ENCODE peak calls at places on chromosomes 16 and 17, in four cellular contexts. C, E, X and H are unnamed samples.

GRCh38 chr17:6422654-6423241 is 12.2 kb downstream of the AIPL1 start:
- DNase-seq in C (no peak), E (peak; percentile 38), X (no peak), H (no peak)

GRCh38 chr16:23365602-23366240 is 63.6 kb downstream of the SCNN1B start:
- DNase-seq in C (no peak), E (peak; percentile 25), X (no peak), H (no peak)

GRCh38 chr17:263773-264172 is 82.3 kb upstream of the DOC2B start:
- DNase-seq in C (no peak), E (no peak), X (peak; percentile 13), H (no peak)

GRCh38 chr16:78538919-78539318 is 439.5 kb downstream of the WWOX start:
- DNase-seq in C (no peak), E (no peak), X (no peak), H (no peak)

GRCh38 chr17:3723556-3724372 is at the start of gene HASPIN:
- DNase-seq in C (peak; percentile 99), E (peak; percentile 97), X (peak; percentile 72), H (peak; percentile 10)

GRCh38 chr17:64244165-64244564 is 18.9 kb downstream of the TEX2 start:
- DNase-seq in C (no peak), E (no peak), X (no peak), H (no peak)

GRCh38 chr17:62666801-62667591 is 39.5 kb downstream of the MRC2 start:
- DNase-seq in C (no peak), E (no peak), X (no peak), H (no peak)

GRCh38 chr17:80863626-80864025 is 128.0 kb upstream of the CHMP6 start:
- DNase-seq in C (no peak), E (no peak), X (no peak), H (no peak)

GRCh38 chr17:59423137-59423703 is 91.8 kb downstream of the YPEL2 start:
- DNase-seq in C (no peak), E (no peak), X (no peak), H (no peak)

GRCh38 chr16:10688291-10688690 is 6.4 kb downstream of the TEKT5 start:
- DNase-seq in C (no peak), E (no peak), X (peak; percentile 30), H (no peak)

GRCh38 chr17:72342582-72343527 is 222.0 kb downstream of the SOX9 start:
- DNase-seq in C (no peak), E (peak; percentile 5), X (peak; percentile 20), H (no peak)

GRCh38 chr17:20206068-20206467 is 196.9 kb downstream of the SPECC1 start:
- DNase-seq in C (no peak), E (no peak), X (no peak), H (no peak)

GRCh38 chr17:30278032-30278431 is 13.7 kb downstream of the BLMH start:
- DNase-seq in C (no peak), E (peak; percentile 35), X (no peak), H (no peak)

GRCh38 chr17:73228748-73229236 is 32.9 kb downstream of the CPSF4L start:
- DNase-seq in C (peak; percentile 20), E (peak; percentile 36), X (peak; percentile 38), H (no peak)

GRCh38 chr16:23072084-23072599 is 77.1 kb downstream of the USP31 start:
- DNase-seq in C (no peak), E (no peak), X (peak; percentile 59), H (no peak)

GRCh38 chr17:81713004-81713555 is 996 bp downstream of the SLC25A10 start:
- DNase-seq in C (no peak), E (no peak), X (no peak), H (no peak)

GRCh38 chr16:70679653-70680494 is 6.0 kb downstream of the MTSS2 start:
- DNase-seq in C (no peak), E (peak; percentile 82), X (no peak), H (no peak)

GRCh38 chr17:59004338-59005111 is 102.2 kb downstream of the TRIM37 start:
- DNase-seq in C (no peak), E (peak; percentile 84), X (peak; percentile 46), H (peak; percentile 51)

GRCh38 chr16:89581045-89581695 is 5.6 kb downstream of the CPNE7 start:
- DNase-seq in C (no peak), E (no peak), X (no peak), H (no peak)
- TF ChIP-seq POLR2AphosphoS5 in C (no peak), E (no peak), X (no peak), H (no peak)

GRCh38 chr16:67458121-67458641 is 22.8 kb downstream of the ATP6V0D1 start:
- DNase-seq in C (no peak), E (no peak), X (no peak), H (no peak)
- TF ChIP-seq POLR2AphosphoS5 in C (no peak), E (no peak), X (no peak), H (no peak)

GRCh38 chr17:50088952-50089825 is 6.0 kb upstream of the PDK2 start:
- DNase-seq in C (no peak), E (no peak), X (no peak), H (no peak)
- TF ChIP-seq POLR2AphosphoS5 in C (no peak), E (no peak), X (no peak), H (no peak)

DNA sequence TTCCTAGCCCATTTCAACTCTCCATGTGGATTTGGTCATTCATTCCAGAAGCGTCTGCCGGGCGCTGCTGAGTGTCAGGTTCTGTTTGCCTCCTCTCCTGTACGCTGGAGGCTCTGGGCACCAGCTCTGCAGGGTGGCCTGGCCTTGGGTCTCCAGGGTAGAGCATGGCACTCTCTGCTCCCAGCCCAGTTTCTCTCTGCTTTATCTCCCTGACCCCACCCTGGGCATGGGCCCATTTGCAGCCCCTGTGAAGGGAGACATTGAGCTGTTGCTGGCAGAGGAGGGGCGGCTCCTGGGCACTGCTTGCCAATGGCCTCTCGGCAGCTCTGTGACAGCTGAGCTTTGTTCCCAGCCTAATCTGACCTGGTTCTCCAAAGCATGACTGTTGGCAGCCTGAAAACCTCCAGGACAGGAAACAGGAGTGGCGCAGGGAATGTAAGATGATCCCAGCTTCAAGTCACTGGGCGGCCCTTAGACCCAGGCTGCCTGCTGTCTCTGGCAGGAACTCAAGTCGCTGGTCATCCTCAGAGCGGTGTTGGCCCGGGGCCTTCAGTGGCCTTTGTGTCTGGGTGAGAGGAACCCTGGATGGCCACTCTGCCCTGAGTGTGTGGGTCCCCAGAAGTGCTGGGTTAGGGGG is 146.8 kb downstream of the SEC14L1 start:
- DNase-seq in C (no peak), E (peak; percentile 49), X (peak; percentile 87), H (no peak)
- TF ChIP-seq POLR2AphosphoS5 in C (no peak), E (no peak), X (no peak), H (no peak)

GRCh38 chr16:88454315-88455057 is 1.4 kb downstream of the ZFPM1 start:
- DNase-seq in C (no peak), E (peak; percentile 47), X (no peak), H (no peak)

GRCh38 chr16:88451586-88452484 is 1.2 kb upstream of the ZFPM1 start:
- DNase-seq in C (no peak), E (no peak), X (no peak), H (no peak)

GRCh38 chr16:88453217-88453531 is at the start of gene ZFPM1:
- DNase-seq in C (no peak), E (no peak), X (no peak), H (no peak)

GRCh38 chr16:88453621-88454314 is 688 bp downstream of the ZFPM1 start:
- DNase-seq in C (no peak), E (peak; percentile 38), X (no peak), H (no peak)

GRCh38 chr16:88452485-88453216 is 429 bp upstream of the ZFPM1 start:
- DNase-seq in C (peak; percentile 98), E (peak; percentile 97), X (peak; percentile 95), H (peak; percentile 28)
- TF ChIP-seq POLR2AphosphoS5 in C (no peak), E (peak; percentile 32), X (no peak), H (no peak)